ENCODE peak calls at places on chromosomes 16 and 17, in six cellular contexts. V, D, I, L, F and T are unnamed samples.

GRCh38 chr17:30332057-30332542 is 1.8 kb downstream of the TMIGD1 start:
- DNase-seq in I (peak), L (no peak), D (no peak), F (peak), V (peak), T (no peak)

GRCh38 chr17:50534222-50534978 is 1.9 kb downstream of the EPN3 start:
- DNase-seq in V (no peak), D (no peak), I (peak), L (no peak), F (no peak), T (no peak)

GRCh38 chr17:69961488-69962145 is 113.4 kb upstream of the KCNJ16 start:
- DNase-seq in D (no peak), I (no peak), F (peak), V (no peak), L (no peak), T (no peak)

GRCh38 chr16:86988920-86989715 is 328.1 kb downstream of the C16orf95 start:
- DNase-seq in D (no peak), I (no peak), F (no peak), L (no peak), V (no peak), T (no peak)

GRCh38 chr16:86868070-86868469 is 289.7 kb downstream of the FOXL1 start:
- DNase-seq in F (no peak), I (no peak), D (no peak), L (no peak), V (no peak), T (no peak)

GRCh38 chr17:57785032-57785431 is 39.9 kb upstream of the CCDC182 start:
- DNase-seq in F (peak), V (peak), L (peak), D (no peak), I (no peak), T (no peak)

GRCh38 chr17:28042721-28043291 is 329 bp downstream of the NLK start:
- DNase-seq in F (no peak), L (no peak), D (no peak), I (no peak), V (no peak), T (no peak)

GRCh38 chr17:56884483-56885144 is 29.2 kb downstream of the TRIM25 start:
- DNase-seq in I (no peak), D (no peak), L (no peak), F (no peak), V (no peak), T (no peak)

GRCh38 chr17:80457236-80457856 is 19.1 kb downstream of the NPTX1 start:
- DNase-seq in F (no peak), I (no peak), D (no peak), V (no peak), L (no peak), T (no peak)

GRCh38 chr16:74322301-74322710 is 25.7 kb downstream of the PSMD7 start:
- DNase-seq in V (no peak), I (no peak), L (no peak), F (no peak), D (no peak), T (no peak)

GRCh38 chr16:79966226-79966625 is 365.7 kb upstream of the MAF start:
- DNase-seq in V (no peak), F (no peak), D (no peak), L (no peak), I (no peak), T (no peak)

GRCh38 chr16:71421911-71422310 is 19.9 kb downstream of the TLE7 start:
- DNase-seq in D (no peak), V (no peak), F (no peak), L (no peak), I (peak), T (no peak)

GRCh38 chr16:1054660-1055556 is 17.6 kb upstream of the SSTR5 start:
- DNase-seq in L (no peak), F (peak), D (peak), V (peak), I (peak), T (peak)

GRCh38 chr17:75447951-75448856 is 8.2 kb upstream of the TMEM94 start:
- DNase-seq in D (no peak), F (no peak), I (no peak), V (no peak), L (no peak), T (no peak)

GRCh38 chr16:88455610-88456355 is 2.7 kb downstream of the ZFPM1 start:
- DNase-seq in D (no peak), V (peak), F (peak), L (no peak), I (peak), T (no peak)

GRCh38 chr16:73126453-73126853 is 78.5 kb upstream of the ZFHX3 start:
- DNase-seq in D (no peak), V (peak), I (peak), F (peak), L (peak), T (no peak)

DNA sequence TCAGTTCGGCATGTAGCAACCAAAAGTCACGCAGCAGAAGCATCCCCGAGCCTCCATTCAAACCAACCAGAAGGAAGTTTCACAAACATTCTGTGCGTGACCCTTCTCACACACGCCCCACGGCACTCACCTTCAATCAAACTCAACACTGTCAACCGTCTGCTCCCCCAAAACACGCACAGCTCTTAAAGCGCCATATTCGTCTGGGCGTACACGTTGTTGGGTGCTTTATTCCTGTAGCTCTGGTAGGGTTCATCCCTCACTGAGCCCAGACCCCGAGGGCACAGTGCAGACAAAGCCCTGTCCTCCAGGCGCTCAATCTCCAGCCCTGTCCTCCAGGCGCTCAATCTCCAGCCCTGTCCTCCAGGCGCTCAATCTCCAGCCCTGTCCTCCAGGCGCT is 2.2 kb downstream of the RAB40B start:
- DNase-seq in V (no peak), L (no peak), I (no peak), D (no peak), F (no peak), T (no peak)
- H3K27ac ChIP-seq in V (no peak), L (no peak), I (no peak), D (peak), F (no peak), T (peak)

GRCh38 chr16:24652209-24652712 is 77.2 kb upstream of the TNRC6A start:
- DNase-seq in D (no peak), L (no peak), V (no peak), I (no peak), F (no peak), T (no peak)

GRCh38 chr16:24645739-24646645 is 83.5 kb upstream of the TNRC6A start:
- DNase-seq in I (peak), L (no peak), F (peak), D (no peak), V (peak), T (no peak)

GRCh38 chr16:24643489-24643888 is 86.0 kb upstream of the TNRC6A start:
- DNase-seq in I (no peak), F (no peak), V (no peak), L (no peak), D (no peak), T (no peak)

DNA sequence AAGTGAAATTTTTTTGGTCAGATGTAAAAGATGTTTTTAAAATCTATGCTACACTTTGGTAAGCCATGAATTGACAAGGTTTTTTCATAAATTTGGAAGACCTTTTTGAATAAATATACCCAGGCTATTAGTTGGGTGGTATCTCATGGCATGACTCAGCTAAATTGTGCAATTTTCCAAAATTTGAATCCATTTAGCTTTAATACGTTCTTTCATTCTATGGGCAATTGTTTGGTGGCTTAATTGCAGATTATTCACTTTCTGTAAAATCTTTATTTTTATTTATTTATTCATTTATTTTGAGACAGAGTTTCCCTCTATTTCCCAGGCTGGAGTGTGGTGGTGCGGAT is 82.8 kb upstream of the TNRC6A start:
- DNase-seq in D (no peak), I (no peak), V (no peak), F (no peak), L (no peak), T (no peak)
- H3K27ac ChIP-seq in D (no peak), I (peak), V (no peak), F (peak), L (peak), T (no peak)

GRCh38 chr17:2067559-2067958 is 12.7 kb downstream of the HIC1 start:
- DNase-seq in I (peak), F (no peak), V (peak), L (peak), D (no peak), T (no peak)

GRCh38 chr17:2068589-2069051 is 13.7 kb downstream of the HIC1 start:
- DNase-seq in D (no peak), V (peak), L (no peak), F (no peak), I (peak), T (no peak)

GRCh38 chr17:2067048-2067452 is 12.1 kb downstream of the HIC1 start:
- DNase-seq in D (no peak), V (no peak), F (no peak), I (no peak), L (no peak), T (no peak)

GRCh38 chr17:2070241-2071023 is 15.5 kb downstream of the HIC1 start:
- DNase-seq in V (no peak), L (no peak), F (no peak), I (no peak), D (no peak), T (no peak)

DNA sequence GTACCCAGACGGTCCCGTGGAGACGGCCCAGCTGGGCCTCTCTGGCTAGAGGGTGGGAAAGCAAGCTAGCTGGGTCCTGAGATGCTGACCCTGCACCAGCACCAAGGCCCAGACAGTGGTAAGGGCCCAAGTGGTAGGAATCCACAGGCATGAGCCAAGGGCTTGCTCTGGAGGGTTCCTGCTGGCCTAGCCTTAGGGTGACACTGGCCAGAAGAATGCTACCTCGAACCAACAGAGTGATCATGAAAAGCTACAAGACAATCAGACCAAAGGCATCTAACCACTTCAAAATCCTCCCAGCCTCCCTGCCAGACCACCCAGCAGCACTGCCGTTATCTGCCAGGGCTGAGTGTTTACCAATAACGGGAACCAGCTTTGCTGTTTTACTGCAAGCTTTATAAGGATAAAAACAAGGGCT is 13.2 kb downstream of the HIC1 start:
- DNase-seq in D (no peak), V (peak), F (peak), L (peak), I (peak), T (no peak)
- H3K27ac ChIP-seq in D (peak), V (peak), F (peak), L (peak), I (peak), T (no peak)

GRCh38 chr17:39923836-39924690 is 3.3 kb downstream of the ORMDL3 start:
- DNase-seq in L (no peak), F (no peak), I (peak), V (peak), D (no peak), T (no peak)

GRCh38 chr17:39926588-39927100 is 757 bp downstream of the ORMDL3 start:
- DNase-seq in I (peak), F (no peak), D (peak), V (peak), L (peak), T (no peak)

GRCh38 chr17:39924691-39925055 is 2.7 kb downstream of the ORMDL3 start:
- DNase-seq in V (no peak), D (no peak), F (no peak), L (no peak), I (no peak), T (no peak)

GRCh38 chr17:39926135-39926587 is 1.2 kb downstream of the ORMDL3 start:
- DNase-seq in D (no peak), V (no peak), L (no peak), I (peak), F (no peak), T (no peak)

DNA sequence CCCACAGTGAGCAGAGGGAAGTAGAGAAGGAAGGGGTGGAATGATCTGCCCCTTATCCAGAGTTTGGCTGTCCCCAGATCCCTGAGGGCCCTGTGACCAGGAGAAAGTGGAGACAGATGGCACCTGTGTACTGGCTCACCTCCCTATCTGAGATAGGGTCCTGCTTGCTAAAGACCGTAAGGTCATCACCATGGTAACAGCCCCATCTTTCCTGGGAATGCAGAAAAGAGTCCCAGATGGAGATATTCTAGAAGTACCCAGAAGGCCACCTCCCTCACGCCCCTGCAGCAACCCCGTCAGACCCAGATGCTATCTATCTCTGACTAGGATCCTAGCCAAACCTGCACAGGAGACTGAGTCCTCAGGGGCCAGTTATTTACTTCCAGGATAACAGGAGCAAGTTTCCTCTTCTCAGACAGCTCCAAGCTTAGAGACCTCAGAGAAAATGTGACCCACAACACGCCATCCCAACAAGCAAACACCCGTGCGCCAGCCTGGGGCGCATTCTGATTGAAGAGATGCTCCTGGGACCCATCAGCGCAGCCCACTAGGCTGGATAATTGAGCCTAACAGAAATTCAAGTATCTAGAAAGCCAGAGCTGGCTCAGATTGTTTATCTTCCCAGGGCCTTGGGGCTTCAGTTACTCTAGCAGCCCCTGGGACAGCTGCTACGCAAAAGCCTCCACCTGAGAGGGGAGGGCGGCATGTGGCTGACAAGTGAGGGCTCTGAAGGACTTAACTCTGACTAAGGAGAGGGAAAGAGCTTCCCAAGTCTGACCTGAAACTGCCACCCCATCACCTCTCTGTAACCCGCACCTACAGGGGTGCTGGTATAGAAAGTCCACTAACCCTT is 1.9 kb downstream of the ORMDL3 start:
- DNase-seq in I (no peak), D (no peak), L (no peak), F (no peak), V (peak), T (no peak)
- H3K27ac ChIP-seq in I (no peak), D (no peak), L (no peak), F (no peak), V (no peak), T (no peak)

DNA sequence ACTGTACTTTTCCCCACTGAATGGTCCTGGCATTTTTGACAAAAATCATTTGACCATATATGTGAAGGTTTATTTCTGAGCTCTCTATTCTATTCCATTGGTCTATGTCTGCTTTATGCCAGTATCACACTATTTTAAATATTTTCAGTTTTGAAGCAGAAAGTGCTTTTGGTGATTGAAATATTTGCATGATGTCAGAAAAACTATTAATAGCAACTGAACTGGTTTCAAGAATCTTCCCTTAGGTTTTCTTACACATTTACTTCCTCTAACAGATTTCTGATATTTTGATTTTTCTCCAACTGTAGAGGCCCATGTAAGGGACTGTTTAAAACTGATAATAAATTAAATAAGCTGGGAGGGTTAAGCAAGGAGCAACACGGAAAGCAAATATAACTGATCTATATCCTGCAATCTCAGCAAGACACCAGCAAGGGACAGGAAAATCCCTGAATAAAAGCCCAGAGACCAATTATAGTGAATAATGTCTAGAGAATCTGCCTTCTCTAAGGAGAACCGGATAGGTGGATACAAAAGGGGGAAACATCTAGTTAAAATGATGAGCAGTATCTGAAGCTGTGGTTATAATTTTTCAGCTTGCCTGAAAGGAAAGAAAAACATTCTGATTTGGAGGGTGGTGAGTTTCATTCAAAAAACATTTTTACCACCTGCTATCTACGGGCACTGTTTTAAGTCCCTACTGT is 80.9 kb upstream of the STAC2 start:
- DNase-seq in L (no peak), D (no peak), V (peak), F (peak), I (peak), T (no peak)
- H3K27ac ChIP-seq in L (no peak), D (no peak), V (no peak), F (no peak), I (peak), T (no peak)

DNA sequence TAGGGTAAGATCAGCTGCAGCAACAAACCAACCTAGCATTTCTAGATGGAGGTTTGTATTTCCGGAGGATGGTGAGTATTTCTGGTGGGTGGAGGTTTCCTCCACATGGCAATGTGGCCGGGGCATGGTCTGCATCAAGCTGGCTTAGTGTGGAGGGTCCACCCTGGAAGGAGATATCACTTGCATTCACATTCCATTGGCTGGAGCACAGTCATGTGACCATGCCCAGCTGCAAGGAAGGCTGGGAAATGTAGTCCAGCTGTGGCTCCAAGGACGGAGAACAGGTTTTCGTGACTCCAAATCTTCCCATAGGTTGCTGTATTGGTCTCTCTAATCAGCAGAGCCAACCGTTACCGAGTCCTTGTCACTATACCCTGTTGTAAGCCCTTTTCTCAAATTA is 68.7 kb downstream of the RAI1 start:
- DNase-seq in F (peak), L (no peak), D (peak), V (peak), I (peak), T (peak)
- H3K27ac ChIP-seq in F (no peak), L (peak), D (peak), V (peak), I (no peak), T (peak)

DNA sequence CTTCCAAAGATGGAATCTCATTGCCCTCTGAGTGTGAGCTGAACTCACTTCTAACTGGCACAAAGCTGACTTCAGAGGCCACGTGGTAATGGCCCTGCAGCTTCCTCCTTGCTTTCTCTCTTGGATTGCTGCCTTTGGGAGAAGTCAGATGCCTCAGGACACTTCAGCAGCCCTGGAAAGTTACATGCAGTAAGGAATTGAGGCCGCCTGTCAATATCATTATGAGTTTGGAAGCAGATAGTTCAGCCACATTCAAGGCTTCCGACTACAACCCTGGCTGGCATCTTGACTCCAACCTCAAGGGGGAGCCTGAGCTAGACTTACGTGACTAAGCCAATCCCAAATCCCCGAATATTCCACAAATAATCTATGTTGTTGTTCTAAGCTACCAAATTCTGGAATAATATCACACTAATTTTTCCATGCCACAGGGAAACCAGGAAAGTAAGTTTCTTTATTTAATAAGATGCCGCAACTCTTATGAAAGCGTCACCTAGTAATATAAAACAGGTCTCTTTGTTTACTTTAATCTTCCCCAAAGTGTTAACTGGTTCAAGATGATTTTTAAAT is 13.6 kb downstream of the CEP20 start:
- DNase-seq in F (peak), I (peak), D (peak), L (peak), V (peak), T (no peak)
- H3K27ac ChIP-seq in F (no peak), I (peak), D (no peak), L (peak), V (no peak), T (no peak)